ENCODE peak calls at places on chromosomes 2 and 18, in five cellular contexts. H, L, E, S and D are unnamed samples.

GRCh38 chr2:109482371-109482841 is 131.4 kb downstream of the SEPTIN10 start:
- DNase-seq in S (no peak), E (no peak), H (no peak), L (no peak), D (no peak)

GRCh38 chr2:223837290-223838061 is at the start of gene AP1S3:
- DNase-seq in S (no peak), L (peak; percentile 87), E (peak; percentile 82), H (peak; percentile 87), D (peak; percentile 77)

GRCh38 chr2:38549066-38549465 is 53.7 kb downstream of the HNRNPLL start:
- DNase-seq in L (no peak), S (no peak), E (no peak), H (no peak), D (no peak)

GRCh38 chr2:15784106-15784885 is 156.1 kb upstream of the MYCN start:
- DNase-seq in L (no peak), E (no peak), H (no peak), S (no peak), D (no peak)

GRCh38 chr2:70720124-70720523 is 47.9 kb downstream of the ADD2 start:
- DNase-seq in L (no peak), S (no peak), E (no peak), H (no peak), D (no peak)

GRCh38 chr18:40607741-40608140 is 1347.3 kb upstream of the PIK3C3 start:
- DNase-seq in S (no peak), E (no peak), H (no peak), L (no peak), D (no peak)

GRCh38 chr2:44010266-44010665 is 14.5 kb upstream of the LRPPRC start:
- DNase-seq in S (no peak), E (no peak), L (no peak), H (no peak), D (no peak)

GRCh38 chr2:199223791-199224190 is 233.9 kb downstream of the SATB2 start:
- DNase-seq in E (no peak), S (no peak), L (no peak), H (no peak), D (no peak)

GRCh38 chr2:239531456-239532304 is 130.9 kb upstream of the HDAC4 start:
- DNase-seq in H (no peak), S (no peak), L (no peak), E (no peak), D (no peak)

GRCh38 chr2:14094592-14094991 is 537.9 kb upstream of the LRATD1 start:
- DNase-seq in E (no peak), S (no peak), L (no peak), H (no peak), D (no peak)

GRCh38 chr2:55992465-55992864 is 68.9 kb upstream of the EFEMP1 start:
- DNase-seq in E (no peak), S (no peak), L (peak; percentile 30), H (peak; percentile 77), D (no peak)

GRCh38 chr2:174438146-174438886 is 42.8 kb downstream of the SCRN3 start:
- DNase-seq in S (peak; percentile 51), E (no peak), L (no peak), H (no peak), D (no peak)

GRCh38 chr18:56921888-56922480 is 224.9 kb upstream of the BOD1L2 start:
- DNase-seq in E (no peak), S (no peak), H (no peak), L (no peak), D (no peak)

GRCh38 chr2:205323929-205324328 is 358.4 kb upstream of the NRP2 start:
- DNase-seq in E (no peak), S (no peak), L (no peak), H (no peak), D (no peak)

GRCh38 chr2:555164-555922 is 121.9 kb downstream of the TMEM18 start:
- DNase-seq in H (no peak), L (no peak), S (no peak), E (no peak), D (no peak)

GRCh38 chr2:8088810-8089209 is 593.0 kb upstream of the ID2 start:
- DNase-seq in L (no peak), E (no peak), H (no peak), S (no peak), D (no peak)

GRCh38 chr2:239816571-239816970 is 208.6 kb downstream of the NDUFA10 start:
- DNase-seq in H (no peak), L (no peak), E (no peak), S (no peak), D (no peak)

GRCh38 chr2:200728630-200729029 is 83.1 kb upstream of the BZW1 start:
- DNase-seq in S (no peak), E (no peak), L (no peak), H (no peak), D (no peak)

GRCh38 chr18:36673452-36673851 is 155.3 kb downstream of the TPGS2 start:
- DNase-seq in L (no peak), S (no peak), E (no peak), H (no peak), D (no peak)

GRCh38 chr18:45201489-45201888 is 413.8 kb upstream of the SLC14A2 start:
- DNase-seq in S (no peak), L (no peak), E (no peak), H (no peak), D (no peak)

GRCh38 chr2:109318150-109318948 is 189.3 kb downstream of the SH3RF3 start:
- DNase-seq in S (no peak), H (peak; percentile 82), E (no peak), L (no peak), D (no peak)